ENCODE peak calls at places on chromosomes 7 and 10, in four cellular contexts. J, U, F and T are unnamed samples.

GRCh38 chr7:41711283-41712064 is 8.6 kb upstream of the INHBA start:
- DNase-seq in J (no peak), U (no peak), F (no peak), T (no peak)

GRCh38 chr10:106577266-106577665 is 587.2 kb downstream of the SORCS1 start:
- DNase-seq in J (peak; percentile 67), U (no peak), F (no peak), T (no peak)

GRCh38 chr7:127900735-127901685 is 130.2 kb downstream of the LRRC4 start:
- DNase-seq in J (no peak), U (no peak), F (no peak), T (no peak)

GRCh38 chr7:50591480-50592438 is 26.6 kb upstream of the DDC start:
- DNase-seq in J (no peak), U (no peak), F (no peak), T (no peak)

GRCh38 chr7:29596593-29597178 is 33.1 kb downstream of the PRR15 start:
- DNase-seq in J (no peak), U (no peak), F (no peak), T (no peak)

GRCh38 chr7:55124989-55125875 is 106.4 kb downstream of the EGFR start:
- DNase-seq in J (no peak), U (no peak), F (no peak), T (no peak)

GRCh38 chr10:108037061-108037460 is 872.6 kb upstream of the SORCS1 start:
- DNase-seq in J (no peak), U (no peak), F (no peak), T (no peak)

GRCh38 chr7:136168021-136168420 is 190.9 kb upstream of the MTPN start:
- DNase-seq in J (no peak), U (no peak), F (no peak), T (no peak)

GRCh38 chr10:102775973-102776669 is 32.4 kb downstream of the WBP1L start:
- DNase-seq in J (peak; percentile 37), U (peak; percentile 50), F (peak; percentile 86), T (peak; percentile 80)

GRCh38 chr10:123422261-123422660 is 243.9 kb upstream of the GPR26 start:
- DNase-seq in J (no peak), U (no peak), F (no peak), T (no peak)

GRCh38 chr7:51141451-51141971 is 175.1 kb downstream of the COBL start:
- DNase-seq in J (no peak), U (no peak), F (no peak), T (no peak)

GRCh38 chr7:28759373-28760013 is 198.6 kb downstream of the TRIL start:
- DNase-seq in J (peak; percentile 48), U (no peak), F (no peak), T (no peak)

GRCh38 chr7:107742678-107743566 is 1.0 kb upstream of the CBLL1 start:
- DNase-seq in J (peak; percentile 31), U (peak; percentile 8), F (peak; percentile 30), T (peak; percentile 82)

GRCh38 chr7:104903044-104903443 is 111.0 kb upstream of the KMT2E start:
- DNase-seq in J (no peak), U (no peak), F (no peak), T (no peak)

GRCh38 chr10:23096814-23097549 is 1.6 kb downstream of the MSRB2 start:
- DNase-seq in J (no peak), U (no peak), F (no peak), T (no peak)

GRCh38 chr7:151835636-151836035 is 41.3 kb downstream of the PRKAG2 start:
- DNase-seq in J (no peak), U (no peak), F (no peak), T (no peak)

GRCh38 chr10:2279666-2280065 is 542.3 kb upstream of the ADARB2 start:
- DNase-seq in J (no peak), U (no peak), F (no peak), T (no peak)

GRCh38 chr10:78231930-78232329 is 198.3 kb downstream of the RPS24 start:
- DNase-seq in J (no peak), U (no peak), F (peak; percentile 44), T (no peak)

GRCh38 chr7:28408105-28408973 is 4.0 kb upstream of the CREB5 start:
- DNase-seq in J (peak; percentile 33), U (no peak), F (peak; percentile 46), T (no peak)

GRCh38 chr10:63522129-63522687 is 1.0 kb downstream of the REEP3 start:
- DNase-seq in J (no peak), U (no peak), F (no peak), T (no peak)

GRCh38 chr7:151518105-151518780 is 1.5 kb downstream of the RHEB start:
- DNase-seq in J (peak; percentile 49), U (peak; percentile 55), F (peak; percentile 50), T (peak; percentile 72)

GRCh38 chr7:27151945-27152815 is at the start of gene HOXA3:
- DNase-seq in J (peak; percentile 60), U (no peak), F (no peak), T (peak; percentile 69)

GRCh38 chr7:70569335-70569819 is 562.6 kb upstream of the GALNT17 start:
- DNase-seq in J (no peak), U (no peak), F (no peak), T (no peak)

DNA sequence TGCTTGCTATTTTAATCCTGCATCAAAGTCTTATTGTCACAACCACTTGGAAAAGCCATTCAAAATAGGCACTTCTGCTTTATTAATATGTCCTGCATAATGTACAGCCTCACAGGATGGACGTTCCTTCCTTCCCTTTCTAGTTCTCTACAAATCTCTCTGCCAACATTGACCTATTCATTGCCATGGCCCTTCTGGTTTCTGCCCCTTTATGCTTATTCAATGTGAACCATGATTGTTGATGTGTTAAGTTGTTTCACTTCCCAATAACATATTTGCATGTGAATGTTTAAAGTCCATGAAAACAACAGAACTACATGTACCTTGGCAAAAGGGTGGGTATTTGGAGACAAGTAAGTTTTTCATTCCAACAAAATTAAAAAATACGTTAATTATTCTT is 45.7 kb downstream of the COL28A1 start:
- DNase-seq in J (no peak), U (no peak), F (no peak), T (no peak)
- H3K36me3 ChIP-seq in J (no peaks in the 10 kb centered on the region), U (no peaks in the 10 kb centered on the region), F (peaks cover 52% of the 10 kb centered on the region), T (no peaks in the 10 kb centered on the region)

DNA sequence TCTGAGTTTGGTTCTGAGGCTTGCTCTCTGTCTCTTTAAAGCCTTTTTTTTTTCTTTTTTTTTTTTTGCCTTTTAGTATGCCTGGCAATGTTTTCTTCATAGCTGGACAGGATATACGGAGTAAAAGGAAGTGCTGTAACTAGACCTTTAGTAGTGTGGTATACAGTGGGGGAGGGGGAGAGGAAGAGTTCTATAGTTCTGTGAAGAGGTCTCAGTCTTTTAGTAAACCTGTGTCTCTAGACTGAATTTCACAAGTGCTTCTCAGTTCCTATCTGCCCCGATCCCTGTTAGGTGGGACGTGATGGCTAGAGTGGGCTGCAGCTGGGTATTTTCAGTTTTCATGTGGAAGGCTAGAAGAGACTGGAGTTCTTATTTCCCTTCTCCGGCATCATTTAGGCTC is 3.1 kb upstream of the ABCC2 start:
- DNase-seq in J (no peak), U (no peak), F (peak; percentile 10), T (no peak)
- H3K4me3 ChIP-seq in J (no peak overlapping the region), U (no peak overlapping the region), F (no peak overlapping the region), T (no peak overlapping the region)

DNA sequence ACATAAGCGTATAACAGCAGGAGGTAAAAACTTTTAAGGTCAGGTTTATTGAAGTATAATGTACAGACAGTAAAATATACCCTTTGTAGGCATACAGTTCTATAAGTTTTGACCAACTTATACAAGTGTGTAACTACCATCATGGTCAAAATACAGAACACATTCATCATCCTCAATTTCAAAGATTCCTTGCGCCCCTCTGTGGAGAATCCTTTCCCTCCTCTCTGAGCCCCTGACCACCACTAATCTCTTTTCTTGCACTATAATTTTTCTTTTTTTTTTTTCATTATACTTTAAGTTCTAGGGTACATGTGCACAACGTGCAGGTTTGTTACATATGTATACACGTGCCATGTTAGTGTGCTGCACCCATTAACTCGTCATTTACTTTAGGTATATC is 58.1 kb upstream of the CTTNBP2 start:
- DNase-seq in J (no peak), U (no peak), F (no peak), T (no peak)
- H3K36me3 ChIP-seq in J (no peaks in the 10 kb centered on the region), U (no peaks in the 10 kb centered on the region), F (no peaks in the 10 kb centered on the region), T (no peaks in the 10 kb centered on the region)

GRCh38 chr10:86364551-86365345 is 1.8 kb downstream of the GRID1 start:
- DNase-seq in J (no peak), U (no peak), F (no peak), T (peak; percentile 62)
- H3K4me3 ChIP-seq in J (no peak overlapping the region), U (no peak overlapping the region), F (peak overlapping the region; percentile 37), T (peak overlapping the region; percentile 39)